ENCODE peak calls at places on chromosomes 1 and 21, in seven cellular contexts. S is adipocyte; B is MM.1S; K is cardiac muscle cell; V is CD8-positive, alpha-beta T cell; G is NT2/D1; C is esophagus squamous epithelium. J is an unnamed sample.
A peak's percentile ranks its signal among the peaks of the same experiment; 100 is the strongest.

GRCh38 chr1:197902131-197902453 is 338 bp upstream of the C1orf53 start:
- DNase-seq in V (no peak), C (no peak), B (no peak), K (no peak), G (no peak), S (no peak), J (no peak)

GRCh38 chr1:166902279-166902678 is 26.2 kb upstream of the TADA1 start:
- DNase-seq in C (no peak), S (no peak), G (no peak), V (no peak), B (no peak), K (peak; percentile 23), J (no peak)

GRCh38 chr1:88973520-88974137 is 18.8 kb downstream of the KYAT3 start:
- DNase-seq in G (no peak), C (no peak), K (peak; percentile 59), S (peak; percentile 72), V (no peak), B (peak; percentile 58), J (no peak)

GRCh38 chr21:14259669-14260458 is 43.9 kb downstream of the RBM11 start:
- DNase-seq in C (no peak), B (peak; percentile 18), V (no peak), G (peak; percentile 81), K (peak; percentile 68), S (peak; percentile 76), J (no peak)

GRCh38 chr1:230010618-230011332 is 56.3 kb upstream of the GALNT2 start:
- DNase-seq in V (no peak), K (peak; percentile 21), B (no peak), S (no peak), G (no peak), C (no peak), J (no peak)

GRCh38 chr21:38751379-38752050 is 54.2 kb upstream of the ETS2 start:
- DNase-seq in G (no peak), V (no peak), K (peak; percentile 95), S (no peak), C (no peak), B (no peak), J (peak; percentile 68)

GRCh38 chr1:162498442-162498785 is 796 bp downstream of the UHMK1 start:
- DNase-seq in C (no peak), B (no peak), K (no peak), S (peak; percentile 54), G (no peak), V (no peak), J (no peak)

GRCh38 chr21:37751268-37751975 is 164.8 kb downstream of the KCNJ6 start:
- DNase-seq in K (peak; percentile 43), B (no peak), V (no peak), C (no peak), G (no peak), S (peak; percentile 6), J (no peak)

GRCh38 chr1:228368801-228369607 is 37.6 kb downstream of the TRIM11 start:
- DNase-seq in C (no peak), V (no peak), G (no peak), B (no peak), S (no peak), K (peak; percentile 77), J (peak; percentile 30)

GRCh38 chr1:50610563-50610962 is 187.3 kb upstream of the DMRTA2 start:
- DNase-seq in K (no peak), B (peak; percentile 73), S (no peak), V (no peak), C (no peak), G (no peak), J (no peak)

GRCh38 chr1:7301346-7301993 is 469.6 kb upstream of the VAMP3 start:
- DNase-seq in B (no peak), C (no peak), K (no peak), G (no peak), V (no peak), S (no peak), J (no peak)

GRCh38 chr1:48693674-48694347 is 82.9 kb downstream of the BEND5 start:
- DNase-seq in V (no peak), B (no peak), G (no peak), C (no peak), S (no peak), K (no peak), J (no peak)

GRCh38 chr1:154155282-154155681 is 409 bp upstream of the NUP210L start:
- DNase-seq in C (no peak), G (no peak), B (no peak), S (peak; percentile 55), V (no peak), K (peak; percentile 88), J (no peak)

GRCh38 chr1:41805771-41806471 is 112.8 kb downstream of the HIVEP3 start:
- DNase-seq in G (no peak), B (no peak), C (no peak), K (no peak), V (peak; percentile 37), S (no peak), J (no peak)

GRCh38 chr1:192235127-192235526 is 76.9 kb downstream of the RGS18 start:
- DNase-seq in C (no peak), S (no peak), B (no peak), K (peak; percentile 12), V (no peak), G (no peak), J (no peak)

GRCh38 chr1:53604291-53604919 is 134.6 kb downstream of the GLIS1 start:
- DNase-seq in G (no peak), C (no peak), V (no peak), B (no peak), K (no peak), S (no peak), J (no peak)

GRCh38 chr1:236371083-236371482 is 23.0 kb upstream of the EDARADD start:
- DNase-seq in G (no peak), S (no peak), V (no peak), K (no peak), B (no peak), C (no peak), J (no peak)

GRCh38 chr1:180594723-180595122 is 36.0 kb downstream of the OVAAL start:
- DNase-seq in B (no peak), V (no peak), C (no peak), S (no peak), G (no peak), K (no peak), J (no peak)

GRCh38 chr1:40612345-40612831 is 53.1 kb downstream of the RIMS3 start:
- DNase-seq in G (peak; percentile 83), C (no peak), B (peak; percentile 72), S (peak; percentile 84), K (peak; percentile 79), V (peak; percentile 71), J (no peak)

GRCh38 chr21:45551316-45551715 is 9.1 kb upstream of the SLC19A1 start:
- DNase-seq in B (no peak), K (peak; percentile 60), G (no peak), S (peak; percentile 59), V (peak; percentile 44), C (no peak), J (peak; percentile 45)

GRCh38 chr1:68493193-68493592 is 3.7 kb downstream of the DEPDC1 start:
- DNase-seq in K (no peak), S (no peak), C (no peak), B (no peak), V (no peak), G (no peak), J (no peak)

GRCh38 chr1:68495532-68495931 is 1.4 kb downstream of the DEPDC1 start:
- DNase-seq in G (no peak), K (no peak), B (no peak), V (no peak), S (no peak), C (no peak), J (no peak)

GRCh38 chr1:68484618-68485017 is 12.3 kb downstream of the DEPDC1 start:
- DNase-seq in S (no peak), G (no peak), C (no peak), B (no peak), K (no peak), V (no peak), J (no peak)

GRCh38 chr1:68485431-68486022 is 11.4 kb downstream of the DEPDC1 start:
- DNase-seq in C (no peak), G (no peak), V (no peak), K (no peak), B (no peak), S (no peak), J (no peak)

DNA sequence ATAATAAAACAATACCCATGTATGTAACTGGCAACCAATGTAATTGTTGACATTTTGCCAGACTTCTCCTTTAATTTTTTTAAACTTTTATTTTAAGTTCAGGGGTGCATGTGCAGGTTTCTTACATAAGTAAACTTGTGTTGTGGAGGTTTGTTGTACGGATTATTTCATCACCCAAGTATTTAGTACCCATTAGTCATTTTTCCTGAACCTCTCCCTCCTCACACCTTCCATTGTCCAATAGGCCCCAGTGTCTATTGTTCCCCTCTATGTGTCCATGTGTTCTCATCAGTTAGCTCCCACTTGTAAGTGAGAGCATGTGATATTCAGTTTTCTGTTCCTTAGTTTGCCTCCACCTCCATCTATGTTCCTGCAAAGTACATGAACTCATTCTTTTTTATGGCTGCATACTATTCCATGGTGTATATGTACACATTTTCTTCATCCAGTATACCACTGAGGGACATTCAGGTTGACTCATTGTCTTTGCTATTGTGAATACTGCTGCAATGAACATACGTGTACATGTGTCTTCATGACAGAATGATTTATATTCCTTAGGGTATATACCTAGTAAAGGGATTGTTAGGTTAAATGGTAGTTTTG is 6.7 kb downstream of the DEPDC1 start:
- DNase-seq in C (no peak), S (no peak), K (no peak), V (no peak), B (no peak), G (no peak), J (no peak)
- H3K36me3 ChIP-seq in C (no peaks in the 10 kb centered on the region), S (no peaks in the 10 kb centered on the region), K (peaks cover 6% of the 10 kb centered on the region), V (no peaks in the 10 kb centered on the region), B (no peaks in the 10 kb centered on the region), G (peaks cover 89% of the 10 kb centered on the region), J (no peaks in the 10 kb centered on the region)

GRCh38 chr1:84190455-84190854 is 46.4 kb downstream of the PRKACB start:
- DNase-seq in K (no peak), G (no peak), V (no peak), C (no peak), S (no peak), B (no peak), J (no peak)
- H3K4me3 ChIP-seq in K (no peak overlapping the region), G (no peak overlapping the region), V (no peak overlapping the region), C (no peak overlapping the region), S (no peak overlapping the region), B (no peak overlapping the region), J (no peak overlapping the region)

GRCh38 chr1:27599605-27600499 is 4.1 kb downstream of the AHDC1 start:
- DNase-seq in G (no peak), S (no peak), K (no peak), V (no peak), C (no peak), B (no peak), J (no peak)

GRCh38 chr1:27597511-27598216 is 6.3 kb downstream of the AHDC1 start:
- DNase-seq in B (no peak), K (peak; percentile 46), V (no peak), S (no peak), C (no peak), G (no peak), J (no peak)

GRCh38 chr1:27597036-27597435 is 6.9 kb downstream of the AHDC1 start:
- DNase-seq in C (no peak), V (no peak), K (no peak), B (no peak), G (no peak), S (no peak), J (no peak)

GRCh38 chr1:27598902-27599528 is 4.9 kb downstream of the AHDC1 start:
- DNase-seq in B (no peak), G (no peak), C (no peak), S (peak; percentile 93), K (peak; percentile 85), V (peak; percentile 43), J (peak; percentile 79)

GRCh38 chr1:27598288-27598687 is 5.7 kb downstream of the AHDC1 start:
- DNase-seq in K (peak; percentile 71), G (no peak), C (no peak), V (no peak), S (peak; percentile 63), B (no peak), J (no peak)
- H3K4me1 ChIP-seq in K (peaks cover 79% of the 10 kb centered on the region), G (peaks cover 80% of the 10 kb centered on the region), C (peaks cover 85% of the 10 kb centered on the region), V (peaks cover 83% of the 10 kb centered on the region), S (peaks cover 73% of the 10 kb centered on the region), B (no peaks in the 10 kb centered on the region), J (peaks cover 42% of the 10 kb centered on the region)

GRCh38 chr1:184802739-184803492 is 48.3 kb upstream of the EDEM3 start:
- DNase-seq in S (peak; percentile 73), V (no peak), K (no peak), B (peak; percentile 5), G (no peak), C (no peak), J (no peak)
- H3K36me3 ChIP-seq in S (no peaks in the 10 kb centered on the region), V (no peaks in the 10 kb centered on the region), K (no peaks in the 10 kb centered on the region), B (no peaks in the 10 kb centered on the region), G (no peaks in the 10 kb centered on the region), C (peaks cover 44% of the 10 kb centered on the region), J (no peaks in the 10 kb centered on the region)